ENCODE peak calls at places on chromosomes 5 and 9, in five cellular contexts. Y is SK-N-SH, F is GM12878, U is stomach, C is sigmoid colon. W is an unnamed sample.

GRCh38 chr5:80871541-80871961 is 88.6 kb upstream of the RASGRF2 start:
- DNase-seq in U (no peak), C (no peak), Y (no peak), F (no peak), W (no peak)

GRCh38 chr9:114002986-114003740 is 74.9 kb downstream of the AMBP start:
- DNase-seq in F (no peak), C (peak), U (peak), Y (no peak), W (peak)

GRCh38 chr5:144598451-144599068 is 427.9 kb downstream of the KCTD16 start:
- DNase-seq in F (no peak), Y (peak), U (peak), C (no peak), W (no peak)

GRCh38 chr5:147160923-147161663 is 73.7 kb upstream of the STK32A start:
- DNase-seq in C (no peak), Y (no peak), F (no peak), U (no peak), W (no peak)

GRCh38 chr5:32138839-32139493 is 35.2 kb downstream of the GOLPH3 start:
- DNase-seq in F (no peak), U (no peak), C (no peak), Y (no peak), W (no peak)

GRCh38 chr9:111065414-111065813 is 27.1 kb upstream of the LPAR1 start:
- DNase-seq in F (no peak), C (no peak), U (no peak), Y (no peak), W (no peak)

GRCh38 chr9:123302348-123303214 is 34.2 kb upstream of the STRBP start:
- DNase-seq in F (no peak), U (no peak), C (peak), Y (no peak), W (no peak)

GRCh38 chr5:164119806-164120440 is 614.5 kb downstream of the MAT2B start:
- DNase-seq in Y (no peak), F (no peak), C (no peak), U (no peak), W (no peak)

GRCh38 chr5:39014544-39014943 is 59.7 kb downstream of the RICTOR start:
- DNase-seq in U (no peak), C (no peak), F (no peak), Y (no peak), W (no peak)

GRCh38 chr9:14652729-14653377 is 40.4 kb downstream of the ZDHHC21 start:
- DNase-seq in U (no peak), F (no peak), Y (peak), C (no peak), W (no peak)

GRCh38 chr5:175215906-175216305 is 228.1 kb downstream of the DRD1 start:
- DNase-seq in U (no peak), C (no peak), Y (no peak), F (no peak), W (no peak)

GRCh38 chr9:94692601-94693000 is 33.9 kb upstream of the AOPEP start:
- DNase-seq in U (no peak), Y (no peak), C (no peak), F (no peak), W (no peak)

GRCh38 chr9:132451276-132451675 is 41.3 kb downstream of the CFAP77 start:
- DNase-seq in F (no peak), C (no peak), Y (no peak), U (no peak), W (no peak)

GRCh38 chr5:103409013-103409670 is 150.6 kb downstream of the MACIR start:
- DNase-seq in Y (no peak), U (no peak), F (no peak), C (no peak), W (no peak)

GRCh38 chr9:125959980-125960619 is 212.9 kb downstream of the PBX3 start:
- DNase-seq in U (no peak), C (no peak), F (no peak), Y (no peak), W (no peak)

GRCh38 chr5:92552206-92553160 is 1028.5 kb downstream of the NR2F1-AS1 start:
- DNase-seq in U (no peak), C (no peak), F (no peak), Y (peak), W (no peak)

GRCh38 chr5:14006823-14007510 is 62.5 kb upstream of the DNAH5 start:
- DNase-seq in U (no peak), F (no peak), Y (no peak), C (no peak), W (peak)

GRCh38 chr5:173397531-173397930 is 69.3 kb upstream of the STC2 start:
- DNase-seq in F (no peak), Y (no peak), C (peak), U (no peak), W (no peak)

GRCh38 chr5:31453522-31453921 is 78.4 kb downstream of the DROSHA start:
- DNase-seq in C (no peak), U (no peak), Y (no peak), F (no peak), W (no peak)

GRCh38 chr5:59126665-59127354 is 543.9 kb downstream of the RAB3C start:
- DNase-seq in F (no peak), C (no peak), Y (no peak), U (no peak), W (no peak)

GRCh38 chr9:34437006-34437925 is 21.1 kb downstream of the FAM219A start:
- DNase-seq in Y (peak), C (peak), F (peak), U (peak), W (no peak)

GRCh38 chr5:141785135-141785534 is 93.1 kb downstream of the PCDH1 start:
- DNase-seq in F (no peak), C (no peak), Y (no peak), U (peak), W (no peak)

GRCh38 chr5:9626955-9627354 is 3.2 kb downstream of the TAS2R1 start:
- DNase-seq in Y (peak), C (no peak), F (no peak), U (no peak), W (no peak)

GRCh38 chr9:110847661-110848060 is 179.1 kb downstream of the MUSK start:
- DNase-seq in F (no peak), Y (no peak), C (no peak), U (no peak), W (no peak)

GRCh38 chr5:181261320-181262085 is 560 bp upstream of the TRIM52 start:
- DNase-seq in F (no peak), C (peak), Y (peak), U (peak), W (peak)

GRCh38 chr5:92467695-92468094 is 1084.6 kb upstream of the ARRDC3 start:
- DNase-seq in C (no peak), U (no peak), Y (no peak), F (no peak), W (no peak)

GRCh38 chr9:137717776-137718327 is 99.0 kb downstream of the EHMT1 start:
- DNase-seq in C (no peak), Y (no peak), F (no peak), U (no peak), W (no peak)

GRCh38 chr5:147483961-147484707 is 25.7 kb downstream of the DPYSL3 start:
- DNase-seq in U (no peak), F (no peak), C (peak), Y (peak), W (peak)

GRCh38 chr5:82549263-82549662 is 271.1 kb upstream of the RPS23 start:
- DNase-seq in U (no peak), C (no peak), F (no peak), Y (no peak), W (no peak)

GRCh38 chr9:98962181-98962560 is 18.5 kb downstream of the COL15A1 start:
- DNase-seq in C (no peak), F (no peak), U (no peak), Y (no peak), W (no peak)

GRCh38 chr9:126399251-126399650 is 72.6 kb downstream of the MVB12B start:
- DNase-seq in Y (no peak), F (no peak), C (no peak), U (no peak), W (no peak)

GRCh38 chr5:74392698-74393431 is 247.7 kb downstream of the ENC1 start:
- DNase-seq in C (no peak), Y (no peak), F (no peak), U (no peak), W (no peak)
- TF ChIP-seq EP300 in C (no peak), Y (no peak), F (no peak), U (no peak), W (no peak)

GRCh38 chr5:134551891-134552290 is 26.4 kb downstream of the JADE2 start:
- DNase-seq in Y (no peak), U (no peak), F (no peak), C (no peak), W (no peak)

GRCh38 chr5:134550271-134551214 is 25.1 kb downstream of the JADE2 start:
- DNase-seq in F (no peak), U (peak), Y (no peak), C (no peak), W (no peak)

GRCh38 chr5:134547579-134547978 is 22.1 kb downstream of the JADE2 start:
- DNase-seq in Y (no peak), F (no peak), C (peak), U (peak), W (no peak)

GRCh38 chr5:134547999-134548626 is 22.6 kb downstream of the JADE2 start:
- DNase-seq in C (no peak), Y (no peak), U (no peak), F (no peak), W (no peak)

DNA sequence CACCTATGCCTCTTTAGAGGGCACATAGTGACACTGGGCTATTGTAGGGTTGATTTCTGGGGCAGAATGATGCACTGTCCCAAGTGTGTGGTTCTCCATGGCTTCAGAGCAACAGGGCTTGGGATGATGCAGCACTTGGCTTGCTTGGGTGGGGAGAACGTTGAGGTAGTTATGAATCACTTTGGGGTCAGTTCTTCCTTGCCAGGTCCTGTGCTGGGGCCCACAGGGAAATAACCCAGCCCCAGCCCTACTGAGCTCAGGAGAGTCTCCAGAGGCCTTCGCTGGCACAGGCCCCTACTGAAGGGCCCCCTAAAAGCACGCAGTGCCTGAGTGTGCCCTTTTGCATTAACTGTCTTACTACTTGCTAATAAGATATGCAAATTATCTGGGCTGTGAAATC is 24.2 kb downstream of the JADE2 start:
- DNase-seq in Y (no peak), F (no peak), U (no peak), C (no peak), W (no peak)
- H3K4me3 ChIP-seq in Y (no peak), F (no peak), U (no peak), C (no peak), W (no peak)

DNA sequence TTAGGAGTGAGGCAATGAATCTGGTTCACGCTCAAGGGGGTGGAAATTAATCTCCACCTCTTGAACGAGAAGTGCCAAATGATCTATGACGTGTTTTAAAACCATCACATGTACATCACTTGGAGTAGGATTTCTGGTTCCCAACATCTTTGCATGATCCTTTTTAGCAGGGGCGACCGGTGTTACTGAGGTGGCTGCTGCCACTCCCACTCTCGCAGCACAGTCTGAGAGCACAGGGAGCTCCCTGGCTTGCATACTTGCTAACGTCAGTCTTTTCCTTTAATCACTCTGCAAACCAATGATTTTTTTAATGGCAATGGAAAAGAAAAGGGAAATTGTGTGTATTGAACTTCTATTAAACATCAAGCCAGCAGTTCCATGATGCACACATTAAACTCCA is 624.4 kb downstream of the IRX1 start:
- DNase-seq in F (no peak), U (no peak), Y (no peak), C (no peak), W (no peak)
- TF ChIP-seq POLR2AphosphoS5 in F (no peak), U (no peak), Y (no peak), C (no peak), W (no peak)

DNA sequence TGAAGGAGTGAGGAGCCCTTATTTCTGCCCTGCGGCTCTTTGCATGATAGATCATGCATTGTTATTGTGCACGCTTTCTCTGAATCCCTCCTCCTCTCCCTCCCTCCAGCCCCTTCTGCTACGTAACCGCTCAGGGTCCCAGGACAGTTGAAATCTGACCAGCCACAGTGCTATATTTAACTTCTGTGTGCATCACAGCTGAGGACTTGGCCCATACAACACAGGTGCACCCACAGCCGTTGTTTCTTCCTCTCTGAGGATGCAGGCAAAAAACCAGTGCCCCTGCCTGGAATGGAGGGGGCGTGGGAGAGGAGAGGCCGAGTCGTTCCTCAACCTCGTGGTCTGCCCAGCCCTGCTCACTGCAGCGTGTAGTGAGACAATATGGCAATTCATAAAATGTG is 335.6 kb upstream of the CLINT1 start:
- DNase-seq in Y (no peak), C (no peak), F (no peak), U (no peak), W (no peak)
- TF ChIP-seq EP300 in Y (no peak), C (no peak), F (no peak), U (no peak), W (no peak)

GRCh38 chr5:151683936-151684586 is 2.7 kb downstream of the SPARC start:
- DNase-seq in Y (no peak), C (no peak), U (no peak), F (no peak), W (no peak)

GRCh38 chr5:151680944-151681427 is 5.7 kb downstream of the SPARC start:
- DNase-seq in F (no peak), U (no peak), Y (no peak), C (peak), W (no peak)

GRCh38 chr5:151683444-151683843 is 3.3 kb downstream of the SPARC start:
- DNase-seq in Y (no peak), F (no peak), U (no peak), C (no peak), W (no peak)

GRCh38 chr5:151682751-151683331 is 3.9 kb downstream of the SPARC start:
- DNase-seq in F (no peak), U (no peak), C (no peak), Y (no peak), W (no peak)

GRCh38 chr5:151682240-151682639 is 4.5 kb downstream of the SPARC start:
- DNase-seq in U (no peak), C (no peak), Y (no peak), F (no peak), W (no peak)
- H3K4me3 ChIP-seq in U (no peak), C (no peak), Y (no peak), F (no peak), W (peak)

DNA sequence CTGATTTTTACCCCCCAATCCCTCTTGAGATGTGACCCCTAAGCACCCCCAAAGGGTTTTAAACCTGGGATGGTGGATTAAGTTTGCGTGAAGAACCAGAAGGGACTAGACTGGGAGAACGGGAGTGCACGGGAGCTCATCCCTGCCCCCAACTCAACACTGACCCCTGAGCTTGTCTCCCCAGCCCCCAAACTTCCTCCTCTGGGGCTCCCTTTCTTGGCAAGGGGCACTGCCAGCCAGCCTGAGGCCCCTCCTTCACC is 5.0 kb upstream of the SET start:
- DNase-seq in Y (no peak), U (no peak), F (no peak), C (no peak), W (no peak)
- TF ChIP-seq POLR2AphosphoS5 in Y (no peak), U (no peak), F (no peak), C (no peak), W (no peak)

W was measured in suprapubic skin.